ENCODE peak calls at places on chromosomes 3 and 15, in ten cellular contexts. One of them, this sample, is unnamed.

GRCh38 chr3:43389388-43390254 is 103.3 kb downstream of the SNRK start:
- DNase-seq in epithelial cell of prostate: peak; percentile 79
- DNase-seq in T-cell: peak; percentile 89
- DNase-seq in NCI-H510A treated with DMSO at 0.1 percent for 48 hours: no peak
- DNase-seq in NCI-H1694 treated with DMSO at 0.1 percent for 48 hours: no peak
- DNase-seq in AG04450: peak; percentile 32
- DNase-seq in small intestine: peak; percentile 64
- DNase-seq in occipital lobe: no peak
- DNase-seq in iris pigment epithelial cell: peak; percentile 92
- DNase-seq in choroid plexus epithelial cell: peak; percentile 79
- DNase-seq in this sample: peak; percentile 57

GRCh38 chr3:22536582-22536981 is 666.5 kb upstream of the UBE2E2 start:
- DNase-seq in small intestine: no peak
- DNase-seq in epithelial cell of prostate: no peak
- DNase-seq in NCI-H510A treated with DMSO at 0.1 percent for 48 hours: no peak
- DNase-seq in occipital lobe: no peak
- DNase-seq in T-cell: no peak
- DNase-seq in NCI-H1694 treated with DMSO at 0.1 percent for 48 hours: peak; percentile 5
- DNase-seq in iris pigment epithelial cell: no peak
- DNase-seq in AG04450: no peak
- DNase-seq in choroid plexus epithelial cell: no peak
- DNase-seq in this sample: no peak

GRCh38 chr15:34239151-34239761 is 14.4 kb downstream of the EMC4 start:
- DNase-seq in iris pigment epithelial cell: peak; percentile 89
- DNase-seq in occipital lobe: no peak
- DNase-seq in choroid plexus epithelial cell: peak; percentile 86
- DNase-seq in NCI-H1694 treated with DMSO at 0.1 percent for 48 hours: no peak
- DNase-seq in small intestine: no peak
- DNase-seq in epithelial cell of prostate: peak; percentile 96
- DNase-seq in T-cell: no peak
- DNase-seq in AG04450: peak; percentile 49
- DNase-seq in NCI-H510A treated with DMSO at 0.1 percent for 48 hours: no peak
- DNase-seq in this sample: peak; percentile 85

GRCh38 chr15:57652481-57652880 is 54.0 kb upstream of the POLR2M start:
- DNase-seq in T-cell: no peak
- DNase-seq in small intestine: no peak
- DNase-seq in iris pigment epithelial cell: no peak
- DNase-seq in occipital lobe: no peak
- DNase-seq in AG04450: no peak
- DNase-seq in NCI-H1694 treated with DMSO at 0.1 percent for 48 hours: no peak
- DNase-seq in NCI-H510A treated with DMSO at 0.1 percent for 48 hours: no peak
- DNase-seq in epithelial cell of prostate: no peak
- DNase-seq in choroid plexus epithelial cell: no peak
- DNase-seq in this sample: no peak

GRCh38 chr3:23876901-23877300 is 39.9 kb downstream of the NKIRAS1 start:
- DNase-seq in iris pigment epithelial cell: no peak
- DNase-seq in occipital lobe: no peak
- DNase-seq in choroid plexus epithelial cell: no peak
- DNase-seq in T-cell: no peak
- DNase-seq in NCI-H510A treated with DMSO at 0.1 percent for 48 hours: no peak
- DNase-seq in small intestine: no peak
- DNase-seq in NCI-H1694 treated with DMSO at 0.1 percent for 48 hours: no peak
- DNase-seq in AG04450: no peak
- DNase-seq in epithelial cell of prostate: no peak
- DNase-seq in this sample: no peak

GRCh38 chr3:14145236-14145635 is 20.4 kb downstream of the TMEM43 start:
- DNase-seq in NCI-H1694 treated with DMSO at 0.1 percent for 48 hours: no peak
- DNase-seq in epithelial cell of prostate: no peak
- DNase-seq in occipital lobe: no peak
- DNase-seq in NCI-H510A treated with DMSO at 0.1 percent for 48 hours: peak; percentile 1
- DNase-seq in iris pigment epithelial cell: peak; percentile 70
- DNase-seq in choroid plexus epithelial cell: peak; percentile 71
- DNase-seq in T-cell: no peak
- DNase-seq in AG04450: no peak
- DNase-seq in small intestine: no peak
- DNase-seq in this sample: peak; percentile 67

GRCh38 chr3:126081618-126082333 is 2.1 kb downstream of the SLC41A3 start:
- DNase-seq in choroid plexus epithelial cell: peak; percentile 21
- DNase-seq in AG04450: no peak
- DNase-seq in occipital lobe: no peak
- DNase-seq in NCI-H1694 treated with DMSO at 0.1 percent for 48 hours: no peak
- DNase-seq in NCI-H510A treated with DMSO at 0.1 percent for 48 hours: no peak
- DNase-seq in iris pigment epithelial cell: peak; percentile 54
- DNase-seq in epithelial cell of prostate: peak; percentile 50
- DNase-seq in T-cell: no peak
- DNase-seq in small intestine: peak; percentile 80
- DNase-seq in this sample: peak; percentile 62

GRCh38 chr15:90349072-90349471 is 3.0 kb upstream of the ZNF774 start:
- DNase-seq in small intestine: no peak
- DNase-seq in epithelial cell of prostate: no peak
- DNase-seq in iris pigment epithelial cell: no peak
- DNase-seq in occipital lobe: no peak
- DNase-seq in T-cell: no peak
- DNase-seq in NCI-H510A treated with DMSO at 0.1 percent for 48 hours: no peak
- DNase-seq in choroid plexus epithelial cell: no peak
- DNase-seq in AG04450: no peak
- DNase-seq in NCI-H1694 treated with DMSO at 0.1 percent for 48 hours: no peak
- DNase-seq in this sample: no peak

GRCh38 chr3:57963811-57964346 is 44.3 kb upstream of the FLNB start:
- DNase-seq in epithelial cell of prostate: no peak
- DNase-seq in T-cell: no peak
- DNase-seq in iris pigment epithelial cell: no peak
- DNase-seq in choroid plexus epithelial cell: no peak
- DNase-seq in occipital lobe: no peak
- DNase-seq in NCI-H510A treated with DMSO at 0.1 percent for 48 hours: no peak
- DNase-seq in NCI-H1694 treated with DMSO at 0.1 percent for 48 hours: no peak
- DNase-seq in small intestine: no peak
- DNase-seq in AG04450: no peak
- DNase-seq in this sample: no peak

GRCh38 chr3:177300039-177300833 is 103.0 kb upstream of the TBL1XR1 start:
- DNase-seq in NCI-H1694 treated with DMSO at 0.1 percent for 48 hours: no peak
- DNase-seq in NCI-H510A treated with DMSO at 0.1 percent for 48 hours: peak; percentile 79
- DNase-seq in iris pigment epithelial cell: peak; percentile 78
- DNase-seq in epithelial cell of prostate: no peak
- DNase-seq in T-cell: no peak
- DNase-seq in AG04450: peak; percentile 4
- DNase-seq in choroid plexus epithelial cell: peak; percentile 60
- DNase-seq in small intestine: peak; percentile 97
- DNase-seq in occipital lobe: no peak
- DNase-seq in this sample: peak; percentile 58

This sample was measured in astrocyte of the hippocampus.